ENCODE peak calls at places on chromosome 21, in nine cellular contexts. One of them, this sample, is unnamed.

GRCh38 chr21:42047821-42048613 is 23.1 kb upstream of the UMODL1 start:
- DNase-seq in right atrium auricular region: no peak
- DNase-seq in prostate gland: no peak
- DNase-seq in bronchial epithelial cell: no peak
- DNase-seq in heart left ventricle: peak; percentile 70
- DNase-seq in progenitor cell of endocrine pancreas: no peak
- DNase-seq in upper lobe of right lung: no peak
- DNase-seq in RWPE1: no peak
- DNase-seq in neural progenitor cell: no peak
- DNase-seq in this sample: no peak

GRCh38 chr21:41377715-41378114 is 15.9 kb downstream of the MX2 start:
- DNase-seq in right atrium auricular region: no peak
- DNase-seq in prostate gland: no peak
- DNase-seq in bronchial epithelial cell: no peak
- DNase-seq in heart left ventricle: peak; percentile 15
- DNase-seq in progenitor cell of endocrine pancreas: no peak
- DNase-seq in upper lobe of right lung: no peak
- DNase-seq in RWPE1: no peak
- DNase-seq in neural progenitor cell: peak; percentile 18
- DNase-seq in this sample: no peak

GRCh38 chr21:35508389-35508888 is 459.3 kb upstream of the RUNX1 start:
- DNase-seq in right atrium auricular region: peak; percentile 83
- DNase-seq in prostate gland: no peak
- DNase-seq in bronchial epithelial cell: peak; percentile 47
- DNase-seq in heart left ventricle: peak; percentile 74
- DNase-seq in progenitor cell of endocrine pancreas: no peak
- DNase-seq in upper lobe of right lung: peak; percentile 80
- DNase-seq in RWPE1: no peak
- DNase-seq in neural progenitor cell: peak; percentile 69
- DNase-seq in this sample: no peak

GRCh38 chr21:17540530-17540929 is 27.7 kb downstream of the CXADR start:
- DNase-seq in right atrium auricular region: no peak
- DNase-seq in prostate gland: no peak
- DNase-seq in bronchial epithelial cell: no peak
- DNase-seq in heart left ventricle: no peak
- DNase-seq in progenitor cell of endocrine pancreas: no peak
- DNase-seq in upper lobe of right lung: no peak
- DNase-seq in RWPE1: no peak
- DNase-seq in neural progenitor cell: no peak
- DNase-seq in this sample: no peak

GRCh38 chr21:16794944-16795343 is 717.9 kb upstream of the CXADR start:
- DNase-seq in right atrium auricular region: peak; percentile 66
- DNase-seq in prostate gland: no peak
- DNase-seq in bronchial epithelial cell: peak; percentile 73
- DNase-seq in heart left ventricle: no peak
- DNase-seq in progenitor cell of endocrine pancreas: no peak
- DNase-seq in upper lobe of right lung: no peak
- DNase-seq in RWPE1: no peak
- DNase-seq in neural progenitor cell: no peak
- DNase-seq in this sample: no peak

GRCh38 chr21:42081138-42081537 is 10.0 kb downstream of the UMODL1 start:
- DNase-seq in right atrium auricular region: no peak
- DNase-seq in prostate gland: no peak
- DNase-seq in bronchial epithelial cell: peak; percentile 37
- DNase-seq in heart left ventricle: no peak
- DNase-seq in progenitor cell of endocrine pancreas: no peak
- DNase-seq in upper lobe of right lung: no peak
- DNase-seq in RWPE1: no peak
- DNase-seq in neural progenitor cell: peak; percentile 46
- DNase-seq in this sample: no peak

GRCh38 chr21:42666023-42666747 is 12.8 kb downstream of the PDE9A start:
- DNase-seq in right atrium auricular region: no peak
- DNase-seq in prostate gland: no peak
- DNase-seq in bronchial epithelial cell: no peak
- DNase-seq in heart left ventricle: no peak
- DNase-seq in progenitor cell of endocrine pancreas: no peak
- DNase-seq in upper lobe of right lung: no peak
- DNase-seq in RWPE1: peak; percentile 69
- DNase-seq in neural progenitor cell: no peak
- DNase-seq in this sample: no peak

GRCh38 chr21:45910548-45911221 is 70.9 kb upstream of the COL6A1 start:
- DNase-seq in right atrium auricular region: no peak
- DNase-seq in prostate gland: no peak
- DNase-seq in bronchial epithelial cell: no peak
- DNase-seq in heart left ventricle: peak; percentile 23
- DNase-seq in progenitor cell of endocrine pancreas: no peak
- DNase-seq in upper lobe of right lung: no peak
- DNase-seq in RWPE1: peak; percentile 21
- DNase-seq in neural progenitor cell: no peak
- DNase-seq in this sample: no peak

GRCh38 chr21:42245348-42246185 is 26.6 kb downstream of the ABCG1 start:
- DNase-seq in right atrium auricular region: no peak
- DNase-seq in prostate gland: no peak
- DNase-seq in bronchial epithelial cell: no peak
- DNase-seq in heart left ventricle: peak; percentile 21
- DNase-seq in progenitor cell of endocrine pancreas: no peak
- DNase-seq in upper lobe of right lung: no peak
- DNase-seq in RWPE1: no peak
- DNase-seq in neural progenitor cell: peak; percentile 51
- DNase-seq in this sample: no peak

GRCh38 chr21:41648591-41649031 is 118.2 kb downstream of the RIPK4 start:
- DNase-seq in right atrium auricular region: no peak
- DNase-seq in prostate gland: no peak
- DNase-seq in bronchial epithelial cell: peak; percentile 82
- DNase-seq in heart left ventricle: no peak
- DNase-seq in progenitor cell of endocrine pancreas: no peak
- DNase-seq in upper lobe of right lung: no peak
- DNase-seq in RWPE1: peak; percentile 73
- DNase-seq in neural progenitor cell: no peak
- DNase-seq in this sample: no peak

GRCh38 chr21:46675595-46676280 is 40.3 kb downstream of the PRMT2 start:
- DNase-seq in right atrium auricular region: no peak
- DNase-seq in prostate gland: no peak
- DNase-seq in bronchial epithelial cell: no peak
- DNase-seq in heart left ventricle: no peak
- DNase-seq in progenitor cell of endocrine pancreas: no peak
- DNase-seq in upper lobe of right lung: no peak
- DNase-seq in RWPE1: no peak
- DNase-seq in neural progenitor cell: no peak
- DNase-seq in this sample: no peak

GRCh38 chr21:36075171-36075570 is 5.3 kb downstream of the CBR1 start:
- DNase-seq in right atrium auricular region: no peak
- DNase-seq in prostate gland: peak; percentile 57
- DNase-seq in bronchial epithelial cell: peak; percentile 45
- DNase-seq in heart left ventricle: no peak
- DNase-seq in progenitor cell of endocrine pancreas: no peak
- DNase-seq in upper lobe of right lung: no peak
- DNase-seq in RWPE1: no peak
- DNase-seq in neural progenitor cell: no peak
- DNase-seq in this sample: no peak

GRCh38 chr21:28215214-28215954 is 777.3 kb downstream of the LTN1 start:
- DNase-seq in right atrium auricular region: no peak
- DNase-seq in prostate gland: no peak
- DNase-seq in bronchial epithelial cell: peak; percentile 95
- DNase-seq in heart left ventricle: peak; percentile 44
- DNase-seq in progenitor cell of endocrine pancreas: no peak
- DNase-seq in upper lobe of right lung: no peak
- DNase-seq in RWPE1: peak; percentile 32
- DNase-seq in neural progenitor cell: no peak
- DNase-seq in this sample: no peak

GRCh38 chr21:30733026-30733425 is 14.0 kb downstream of the KRTAP21-2 start:
- DNase-seq in right atrium auricular region: no peak
- DNase-seq in prostate gland: no peak
- DNase-seq in bronchial epithelial cell: no peak
- DNase-seq in heart left ventricle: no peak
- DNase-seq in progenitor cell of endocrine pancreas: no peak
- DNase-seq in upper lobe of right lung: no peak
- DNase-seq in RWPE1: peak; percentile 18
- DNase-seq in neural progenitor cell: no peak
- DNase-seq in this sample: no peak

DNA sequence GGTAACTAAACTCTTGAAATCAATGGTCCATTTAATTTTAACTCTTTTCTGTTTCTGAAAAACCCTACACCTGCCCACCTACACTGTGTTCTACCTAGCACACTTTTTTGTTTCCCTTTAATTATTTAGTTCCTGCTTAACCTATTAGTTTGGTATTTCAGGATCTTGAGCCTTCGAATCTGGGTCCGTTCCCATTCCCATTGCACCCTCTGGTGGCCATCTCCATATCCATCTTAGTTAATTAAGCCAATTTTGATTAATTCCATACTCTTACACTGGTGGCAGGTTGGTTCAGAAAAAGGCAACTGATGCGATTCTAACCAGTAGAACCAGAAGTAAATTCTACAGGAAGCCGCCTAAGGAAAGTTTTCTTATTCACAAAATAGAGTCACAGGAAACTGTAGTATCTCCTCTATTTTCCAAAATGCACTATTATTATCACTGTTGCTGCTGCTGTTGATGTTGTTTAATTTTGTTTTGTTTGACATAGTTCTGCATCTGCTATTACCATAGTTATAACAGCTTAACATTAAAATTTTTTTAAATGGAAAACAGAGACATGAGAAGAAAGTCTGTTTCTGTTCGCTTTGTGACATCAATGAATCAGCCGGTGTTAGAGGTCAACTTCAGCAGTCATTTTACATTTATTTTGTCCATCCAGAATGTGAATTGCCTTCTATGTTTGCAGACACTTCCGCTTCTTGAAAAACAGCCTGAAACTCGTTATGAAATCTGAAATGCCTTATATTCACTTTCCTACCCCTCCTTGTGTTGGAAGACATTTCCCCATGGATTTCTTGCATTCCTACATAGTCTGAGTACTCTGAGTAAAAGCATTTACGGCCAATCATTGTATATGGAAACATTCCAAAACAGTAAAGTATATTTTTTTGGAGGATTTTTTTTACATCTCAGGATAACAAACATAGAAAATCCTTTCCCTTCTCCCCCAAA is 115.5 kb upstream of the NCAM2 start:
- DNase-seq in right atrium auricular region: no peak
- DNase-seq in prostate gland: no peak
- DNase-seq in bronchial epithelial cell: peak; percentile 19
- DNase-seq in heart left ventricle: no peak
- DNase-seq in progenitor cell of endocrine pancreas: peak; percentile 19
- DNase-seq in upper lobe of right lung: no peak
- DNase-seq in RWPE1: peak; percentile 37
- DNase-seq in neural progenitor cell: peak; percentile 69
- DNase-seq in this sample: peak; percentile 40
- TF ChIP-seq CTCF in right atrium auricular region: no peak
- TF ChIP-seq CTCF in prostate gland: peak; percentile 26
- TF ChIP-seq CTCF in bronchial epithelial cell: peak; percentile 22
- TF ChIP-seq CTCF in heart left ventricle: peak; percentile 51
- TF ChIP-seq CTCF in progenitor cell of endocrine pancreas: peak; percentile 86
- TF ChIP-seq CTCF in upper lobe of right lung: peak; percentile 48
- TF ChIP-seq CTCF in RWPE1: peak; percentile 63
- TF ChIP-seq CTCF in neural progenitor cell: peak; percentile 92
- TF ChIP-seq CTCF in this sample: peak; percentile 73

GRCh38 chr21:44303490-44303981 is 3.7 kb downstream of the PFKL start:
- DNase-seq in right atrium auricular region: no peak
- DNase-seq in prostate gland: no peak
- DNase-seq in bronchial epithelial cell: no peak
- DNase-seq in heart left ventricle: no peak
- DNase-seq in progenitor cell of endocrine pancreas: peak; percentile 22
- DNase-seq in upper lobe of right lung: no peak
- DNase-seq in RWPE1: no peak
- DNase-seq in neural progenitor cell: no peak
- DNase-seq in this sample: no peak

GRCh38 chr21:44301093-44301492 is 1.2 kb downstream of the PFKL start:
- DNase-seq in right atrium auricular region: no peak
- DNase-seq in prostate gland: no peak
- DNase-seq in bronchial epithelial cell: no peak
- DNase-seq in heart left ventricle: no peak
- DNase-seq in progenitor cell of endocrine pancreas: no peak
- DNase-seq in upper lobe of right lung: no peak
- DNase-seq in RWPE1: no peak
- DNase-seq in neural progenitor cell: no peak
- DNase-seq in this sample: no peak

GRCh38 chr21:44300262-44300959 is 558 bp downstream of the PFKL start:
- DNase-seq in right atrium auricular region: peak; percentile 76
- DNase-seq in prostate gland: peak; percentile 59
- DNase-seq in bronchial epithelial cell: peak; percentile 22
- DNase-seq in heart left ventricle: peak; percentile 84
- DNase-seq in progenitor cell of endocrine pancreas: peak; percentile 32
- DNase-seq in upper lobe of right lung: peak; percentile 92
- DNase-seq in RWPE1: peak; percentile 67
- DNase-seq in neural progenitor cell: peak; percentile 60
- DNase-seq in this sample: peak; percentile 73

GRCh38 chr21:44304041-44304738 is 4.3 kb downstream of the PFKL start:
- DNase-seq in right atrium auricular region: no peak
- DNase-seq in prostate gland: no peak
- DNase-seq in bronchial epithelial cell: no peak
- DNase-seq in heart left ventricle: no peak
- DNase-seq in progenitor cell of endocrine pancreas: no peak
- DNase-seq in upper lobe of right lung: no peak
- DNase-seq in RWPE1: no peak
- DNase-seq in neural progenitor cell: peak; percentile 68
- DNase-seq in this sample: no peak

GRCh38 chr21:44301961-44302406 is 2.1 kb downstream of the PFKL start:
- DNase-seq in right atrium auricular region: no peak
- DNase-seq in prostate gland: no peak
- DNase-seq in bronchial epithelial cell: no peak
- DNase-seq in heart left ventricle: no peak
- DNase-seq in progenitor cell of endocrine pancreas: no peak
- DNase-seq in upper lobe of right lung: no peak
- DNase-seq in RWPE1: no peak
- DNase-seq in neural progenitor cell: no peak
- DNase-seq in this sample: no peak
- TF ChIP-seq CTCF in right atrium auricular region: no peak
- TF ChIP-seq CTCF in prostate gland: no peak
- TF ChIP-seq CTCF in bronchial epithelial cell: peak; percentile 36
- TF ChIP-seq CTCF in heart left ventricle: no peak
- TF ChIP-seq CTCF in progenitor cell of endocrine pancreas: peak; percentile 6
- TF ChIP-seq CTCF in upper lobe of right lung: no peak
- TF ChIP-seq CTCF in RWPE1: no peak
- TF ChIP-seq CTCF in neural progenitor cell: no peak
- TF ChIP-seq CTCF in this sample: no peak

GRCh38 chr21:25350056-25350455 is 257.2 kb downstream of the MRPL39 start:
- DNase-seq in right atrium auricular region: no peak
- DNase-seq in prostate gland: no peak
- DNase-seq in bronchial epithelial cell: no peak
- DNase-seq in heart left ventricle: no peak
- DNase-seq in progenitor cell of endocrine pancreas: no peak
- DNase-seq in upper lobe of right lung: no peak
- DNase-seq in RWPE1: no peak
- DNase-seq in neural progenitor cell: peak; percentile 43
- DNase-seq in this sample: no peak
- TF ChIP-seq CTCF in right atrium auricular region: no peak
- TF ChIP-seq CTCF in prostate gland: no peak
- TF ChIP-seq CTCF in bronchial epithelial cell: peak; percentile 5
- TF ChIP-seq CTCF in heart left ventricle: no peak
- TF ChIP-seq CTCF in progenitor cell of endocrine pancreas: peak; percentile 42
- TF ChIP-seq CTCF in upper lobe of right lung: peak; percentile 28
- TF ChIP-seq CTCF in RWPE1: peak; percentile 27
- TF ChIP-seq CTCF in neural progenitor cell: peak; percentile 68
- TF ChIP-seq CTCF in this sample: no peak

GRCh38 chr21:33478858-33479678 is 706 bp downstream of the TMEM50B start:
- DNase-seq in right atrium auricular region: no peak
- DNase-seq in prostate gland: peak; percentile 12
- DNase-seq in bronchial epithelial cell: peak; percentile 25
- DNase-seq in heart left ventricle: peak; percentile 45
- DNase-seq in progenitor cell of endocrine pancreas: peak; percentile 26
- DNase-seq in upper lobe of right lung: peak; percentile 70
- DNase-seq in RWPE1: peak; percentile 31
- DNase-seq in neural progenitor cell: peak; percentile 73
- DNase-seq in this sample: peak; percentile 57
- TF ChIP-seq CTCF in right atrium auricular region: no peak
- TF ChIP-seq CTCF in prostate gland: no peak
- TF ChIP-seq CTCF in bronchial epithelial cell: peak; percentile 21
- TF ChIP-seq CTCF in heart left ventricle: no peak
- TF ChIP-seq CTCF in progenitor cell of endocrine pancreas: no peak
- TF ChIP-seq CTCF in upper lobe of right lung: peak; percentile 7
- TF ChIP-seq CTCF in RWPE1: no peak
- TF ChIP-seq CTCF in neural progenitor cell: no peak
- TF ChIP-seq CTCF in this sample: no peak